ENCODE peak calls at places on chromosomes 2 and 18, in ten cellular contexts. One of them, this sample, is unnamed.

GRCh38 chr2:217830807-217831206 is 172.0 kb downstream of the TNS1 start:
- DNase-seq in Calu3: no peak
- DNase-seq in IMR-90: no peak
- DNase-seq in ascending aorta: no peak
- DNase-seq in coronary artery: no peak
- DNase-seq in fibroblast of villous mesenchyme: no peak
- DNase-seq in HFFc6: no peak
- DNase-seq in ovary: no peak
- DNase-seq in OCI-LY7: no peak
- DNase-seq in fibroblast of lung: no peak
- DNase-seq in this sample: no peak

GRCh38 chr18:2337552-2338141 is 233.7 kb downstream of the METTL4 start:
- DNase-seq in OCI-LY7: peak
- DNase-seq in Calu3: peak
- DNase-seq in ascending aorta: no peak
- DNase-seq in HFFc6: no peak
- DNase-seq in fibroblast of villous mesenchyme: peak
- DNase-seq in ovary: no peak
- DNase-seq in coronary artery: no peak
- DNase-seq in fibroblast of lung: no peak
- DNase-seq in IMR-90: peak
- DNase-seq in this sample: no peak

GRCh38 chr2:240511351-240512108 is 46.3 kb downstream of the ANKMY1 start:
- DNase-seq in OCI-LY7: no peak
- DNase-seq in ascending aorta: peak
- DNase-seq in HFFc6: no peak
- DNase-seq in fibroblast of lung: no peak
- DNase-seq in ovary: no peak
- DNase-seq in IMR-90: no peak
- DNase-seq in coronary artery: peak
- DNase-seq in fibroblast of villous mesenchyme: no peak
- DNase-seq in Calu3: no peak
- DNase-seq in this sample: no peak

GRCh38 chr2:18061717-18062116 is 183.2 kb downstream of the KCNS3 start:
- DNase-seq in fibroblast of villous mesenchyme: no peak
- DNase-seq in ascending aorta: no peak
- DNase-seq in ovary: no peak
- DNase-seq in OCI-LY7: no peak
- DNase-seq in HFFc6: no peak
- DNase-seq in Calu3: no peak
- DNase-seq in coronary artery: no peak
- DNase-seq in IMR-90: no peak
- DNase-seq in fibroblast of lung: no peak
- DNase-seq in this sample: no peak

GRCh38 chr18:13382683-13382989 is 164.1 kb downstream of the LDLRAD4 start:
- DNase-seq in coronary artery: peak
- DNase-seq in OCI-LY7: no peak
- DNase-seq in HFFc6: no peak
- DNase-seq in fibroblast of lung: no peak
- DNase-seq in ovary: no peak
- DNase-seq in fibroblast of villous mesenchyme: no peak
- DNase-seq in ascending aorta: no peak
- DNase-seq in IMR-90: no peak
- DNase-seq in Calu3: no peak
- DNase-seq in this sample: no peak

GRCh38 chr2:97697252-97698235 is 15.8 kb upstream of the ZAP70 start:
- DNase-seq in Calu3: peak
- DNase-seq in fibroblast of villous mesenchyme: peak
- DNase-seq in fibroblast of lung: peak
- DNase-seq in coronary artery: peak
- DNase-seq in HFFc6: peak
- DNase-seq in OCI-LY7: peak
- DNase-seq in ovary: peak
- DNase-seq in IMR-90: peak
- DNase-seq in ascending aorta: peak
- DNase-seq in this sample: peak

GRCh38 chr18:61579581-61579980 is 246.4 kb downstream of the CDH20 start:
- DNase-seq in OCI-LY7: no peak
- DNase-seq in ovary: no peak
- DNase-seq in IMR-90: no peak
- DNase-seq in ascending aorta: no peak
- DNase-seq in HFFc6: no peak
- DNase-seq in fibroblast of villous mesenchyme: no peak
- DNase-seq in Calu3: no peak
- DNase-seq in coronary artery: no peak
- DNase-seq in fibroblast of lung: no peak
- DNase-seq in this sample: no peak

GRCh38 chr2:186595219-186595618 is 5.4 kb downstream of the ITGAV start:
- DNase-seq in ovary: peak
- DNase-seq in Calu3: no peak
- DNase-seq in fibroblast of lung: peak
- DNase-seq in coronary artery: no peak
- DNase-seq in fibroblast of villous mesenchyme: no peak
- DNase-seq in IMR-90: peak
- DNase-seq in HFFc6: no peak
- DNase-seq in OCI-LY7: no peak
- DNase-seq in ascending aorta: no peak
- DNase-seq in this sample: no peak

GRCh38 chr2:120005834-120006521 is 6.9 kb upstream of the EPB41L5 start:
- DNase-seq in OCI-LY7: peak
- DNase-seq in fibroblast of lung: no peak
- DNase-seq in IMR-90: no peak
- DNase-seq in ascending aorta: no peak
- DNase-seq in fibroblast of villous mesenchyme: no peak
- DNase-seq in ovary: no peak
- DNase-seq in HFFc6: no peak
- DNase-seq in Calu3: no peak
- DNase-seq in coronary artery: no peak
- DNase-seq in this sample: no peak

GRCh38 chr2:143075711-143076110 is 53.5 kb upstream of the ARHGAP15 start:
- DNase-seq in fibroblast of lung: no peak
- DNase-seq in IMR-90: no peak
- DNase-seq in OCI-LY7: no peak
- DNase-seq in HFFc6: no peak
- DNase-seq in Calu3: no peak
- DNase-seq in ovary: no peak
- DNase-seq in fibroblast of villous mesenchyme: no peak
- DNase-seq in ascending aorta: no peak
- DNase-seq in coronary artery: no peak
- DNase-seq in this sample: no peak

DNA sequence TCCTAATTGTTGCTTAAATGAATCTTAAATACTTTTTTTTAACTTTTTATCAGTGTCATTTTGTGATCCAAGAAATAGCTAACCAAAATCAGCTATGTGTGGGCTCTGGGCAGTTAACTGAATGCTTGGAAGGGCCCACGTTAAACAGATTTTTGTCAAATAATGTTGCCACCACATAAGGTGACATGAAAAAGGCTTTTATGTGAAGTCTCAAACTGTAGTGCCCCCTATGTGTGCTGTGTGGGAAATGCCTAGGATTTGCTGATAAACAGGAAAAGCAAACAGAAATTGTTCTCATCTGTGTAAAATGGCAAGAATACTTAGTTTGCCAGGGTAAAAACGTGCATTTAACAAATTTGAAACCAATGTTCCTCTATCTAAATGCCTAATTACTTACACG is 242.2 kb downstream of the ZNF516 start:
- DNase-seq in ovary: no peak
- DNase-seq in HFFc6: no peak
- DNase-seq in fibroblast of lung: no peak
- DNase-seq in IMR-90: peak
- DNase-seq in Calu3: no peak
- DNase-seq in OCI-LY7: peak
- DNase-seq in fibroblast of villous mesenchyme: peak
- DNase-seq in ascending aorta: no peak
- DNase-seq in coronary artery: no peak
- DNase-seq in this sample: no peak
- TF ChIP-seq CTCF in ovary: no peak
- TF ChIP-seq CTCF in HFFc6: peak
- TF ChIP-seq CTCF in fibroblast of lung: peak
- TF ChIP-seq CTCF in IMR-90: peak
- TF ChIP-seq CTCF in Calu3: no peak
- TF ChIP-seq CTCF in OCI-LY7: peak
- TF ChIP-seq CTCF in fibroblast of villous mesenchyme: peak
- TF ChIP-seq CTCF in ascending aorta: no peak
- TF ChIP-seq CTCF in coronary artery: no peak
- TF ChIP-seq CTCF in this sample: peak

GRCh38 chr2:215920244-215921100 is 92.9 kb downstream of the MREG start:
- DNase-seq in HFFc6: peak
- DNase-seq in ascending aorta: peak
- DNase-seq in fibroblast of lung: peak
- DNase-seq in OCI-LY7: peak
- DNase-seq in coronary artery: no peak
- DNase-seq in IMR-90: peak
- DNase-seq in ovary: peak
- DNase-seq in Calu3: peak
- DNase-seq in fibroblast of villous mesenchyme: peak
- DNase-seq in this sample: peak
- TF ChIP-seq CTCF in HFFc6: peak
- TF ChIP-seq CTCF in ascending aorta: peak
- TF ChIP-seq CTCF in fibroblast of lung: peak
- TF ChIP-seq CTCF in OCI-LY7: peak
- TF ChIP-seq CTCF in coronary artery: peak
- TF ChIP-seq CTCF in IMR-90: peak
- TF ChIP-seq CTCF in ovary: peak
- TF ChIP-seq CTCF in Calu3: peak
- TF ChIP-seq CTCF in fibroblast of villous mesenchyme: peak
- TF ChIP-seq CTCF in this sample: peak

GRCh38 chr2:76953733-76954347 is 568.3 kb downstream of the LRRTM4 start:
- DNase-seq in IMR-90: peak
- DNase-seq in fibroblast of villous mesenchyme: peak
- DNase-seq in coronary artery: no peak
- DNase-seq in ascending aorta: no peak
- DNase-seq in OCI-LY7: peak
- DNase-seq in Calu3: no peak
- DNase-seq in HFFc6: no peak
- DNase-seq in fibroblast of lung: peak
- DNase-seq in ovary: no peak
- DNase-seq in this sample: peak
- TF ChIP-seq CTCF in IMR-90: peak
- TF ChIP-seq CTCF in fibroblast of villous mesenchyme: peak
- TF ChIP-seq CTCF in coronary artery: no peak
- TF ChIP-seq CTCF in ascending aorta: peak
- TF ChIP-seq CTCF in OCI-LY7: peak
- TF ChIP-seq CTCF in Calu3: no peak
- TF ChIP-seq CTCF in HFFc6: peak
- TF ChIP-seq CTCF in fibroblast of lung: peak
- TF ChIP-seq CTCF in ovary: no peak
- TF ChIP-seq CTCF in this sample: peak

GRCh38 chr2:236167297-236168109 is 683 bp downstream of the GBX2 start:
- DNase-seq in fibroblast of lung: peak
- DNase-seq in fibroblast of villous mesenchyme: peak
- DNase-seq in ascending aorta: no peak
- DNase-seq in OCI-LY7: no peak
- DNase-seq in Calu3: peak
- DNase-seq in coronary artery: peak
- DNase-seq in IMR-90: peak
- DNase-seq in ovary: no peak
- DNase-seq in HFFc6: peak
- DNase-seq in this sample: no peak
- TF ChIP-seq CTCF in fibroblast of lung: no peak
- TF ChIP-seq CTCF in fibroblast of villous mesenchyme: peak
- TF ChIP-seq CTCF in ascending aorta: no peak
- TF ChIP-seq CTCF in OCI-LY7: no peak
- TF ChIP-seq CTCF in Calu3: peak
- TF ChIP-seq CTCF in coronary artery: no peak
- TF ChIP-seq CTCF in IMR-90: peak
- TF ChIP-seq CTCF in ovary: no peak
- TF ChIP-seq CTCF in HFFc6: peak
- TF ChIP-seq CTCF in this sample: peak